ENCODE peak calls at places on chromosomes 12 and 14, in nine cellular contexts. Y is GM06990, L is H1, V is fibroblast of the aortic adventitia, W is GM12878, E is mucosa of descending colon, O is Peyer's patch, Q is cardiac fibroblast, D is fibroblast of mammary gland. J is an unnamed sample.

GRCh38 chr12:113863455-113863845 is 102.7 kb downstream of the RBM19 start:
- DNase-seq in V (peak; percentile 25), O (no peak), L (no peak), Q (peak; percentile 69), E (no peak), D (peak; percentile 26), Y (no peak), W (no peak), J (no peak)

GRCh38 chr14:21631084-21631483 is 3.7 kb downstream of the OR10G2 start:
- DNase-seq in Q (no peak), E (no peak), V (no peak), W (no peak), Y (no peak), L (no peak), O (no peak), D (no peak), J (no peak)

GRCh38 chr14:75334191-75335051 is 55.8 kb downstream of the FOS start:
- DNase-seq in Q (peak; percentile 3), O (peak; percentile 82), L (no peak), D (no peak), Y (peak; percentile 71), E (peak; percentile 46), W (peak; percentile 28), V (peak; percentile 13), J (no peak)

GRCh38 chr12:99495797-99496196 is 151.8 kb upstream of the GARIN6 start:
- DNase-seq in W (no peak), Q (no peak), V (no peak), O (no peak), E (no peak), D (no peak), L (no peak), Y (no peak), J (no peak)

GRCh38 chr14:101761881-101762529 is 496 bp downstream of the PPP2R5C start:
- DNase-seq in Q (no peak), O (peak; percentile 78), E (peak; percentile 67), Y (peak; percentile 48), D (no peak), L (no peak), W (no peak), V (no peak), J (peak; percentile 76)

GRCh38 chr14:67934851-67935250 is 115.3 kb downstream of the RAD51B start:
- DNase-seq in O (no peak), Y (no peak), D (no peak), L (no peak), E (no peak), V (no peak), W (no peak), Q (no peak), J (no peak)

GRCh38 chr14:54579606-54580005 is 12.7 kb downstream of the SAMD4A start:
- DNase-seq in D (no peak), V (peak; percentile 62), W (no peak), L (no peak), Y (no peak), E (peak; percentile 8), Q (peak; percentile 74), O (no peak), J (no peak)

GRCh38 chr12:55548756-55549155 is 646 bp upstream of the OR6C4 start:
- DNase-seq in O (no peak), Y (no peak), W (no peak), D (no peak), Q (no peak), L (no peak), E (no peak), V (no peak), J (no peak)

GRCh38 chr12:132385923-132386751 is 56.7 kb upstream of the GALNT9 start:
- DNase-seq in D (no peak), E (no peak), Q (no peak), Y (no peak), V (no peak), O (no peak), W (no peak), L (no peak), J (no peak)
- TF ChIP-seq CTCF in D (no peak), E (no peak), Q (no peak), Y (no peak), V (peak; percentile 1), O (no peak), W (no peak), L (no peak), J (no peak)

GRCh38 chr12:51954465-51955361 is 3.2 kb downstream of the ACVR1B start:
- DNase-seq in Q (peak; percentile 45), D (peak; percentile 57), W (no peak), V (peak; percentile 41), O (peak; percentile 62), E (peak; percentile 76), Y (no peak), L (no peak), J (no peak)
- H3K4me3 ChIP-seq in Q (no peak overlapping the region), D (no peak overlapping the region), W (no peak overlapping the region), V (no peak overlapping the region), O (peak overlapping the region; percentile 78), E (no peak overlapping the region), Y (no peak overlapping the region), L (no peak overlapping the region), J (peak overlapping the region; percentile 100)

GRCh38 chr12:71125515-71125914 is 32.3 kb downstream of the TSPAN8 start:
- DNase-seq in L (no peak), O (no peak), D (peak; percentile 43), Q (peak; percentile 22), E (no peak), Y (no peak), W (no peak), V (peak; percentile 60), J (no peak)
- TF ChIP-seq CTCF in L (no peak), O (no peak), D (peak; percentile 4), Q (no peak), E (no peak), Y (no peak), W (no peak), V (no peak), J (no peak)

GRCh38 chr12:95755236-95755865 is 35.2 kb downstream of the NTN4 start:
- DNase-seq in E (no peak), W (no peak), L (no peak), Y (no peak), V (no peak), D (no peak), O (no peak), Q (no peak), J (no peak)
- H3K4me3 ChIP-seq in E (no peak overlapping the region), W (no peak overlapping the region), L (no peak overlapping the region), Y (no peak overlapping the region), V (no peak overlapping the region), D (no peak overlapping the region), O (no peak overlapping the region), Q (no peak overlapping the region), J (no peak overlapping the region)

GRCh38 chr12:681857-682256 is 18.6 kb upstream of the NINJ2 start:
- DNase-seq in Y (no peak), W (no peak), Q (no peak), L (no peak), V (no peak), O (no peak), D (no peak), E (no peak), J (no peak)

GRCh38 chr12:675562-675961 is 12.3 kb upstream of the NINJ2 start:
- DNase-seq in O (no peak), Y (no peak), E (no peak), D (no peak), W (no peak), V (no peak), Q (no peak), L (no peak), J (no peak)

GRCh38 chr12:674272-674781 is 11.1 kb upstream of the NINJ2 start:
- DNase-seq in O (peak; percentile 61), Y (peak; percentile 84), W (peak; percentile 100), E (peak; percentile 8), L (no peak), Q (peak; percentile 22), V (no peak), D (peak; percentile 24), J (no peak)

GRCh38 chr12:673849-674248 is 10.6 kb upstream of the NINJ2 start:
- DNase-seq in Q (no peak), D (no peak), W (no peak), E (no peak), L (no peak), Y (no peak), V (no peak), O (no peak), J (no peak)

DNA sequence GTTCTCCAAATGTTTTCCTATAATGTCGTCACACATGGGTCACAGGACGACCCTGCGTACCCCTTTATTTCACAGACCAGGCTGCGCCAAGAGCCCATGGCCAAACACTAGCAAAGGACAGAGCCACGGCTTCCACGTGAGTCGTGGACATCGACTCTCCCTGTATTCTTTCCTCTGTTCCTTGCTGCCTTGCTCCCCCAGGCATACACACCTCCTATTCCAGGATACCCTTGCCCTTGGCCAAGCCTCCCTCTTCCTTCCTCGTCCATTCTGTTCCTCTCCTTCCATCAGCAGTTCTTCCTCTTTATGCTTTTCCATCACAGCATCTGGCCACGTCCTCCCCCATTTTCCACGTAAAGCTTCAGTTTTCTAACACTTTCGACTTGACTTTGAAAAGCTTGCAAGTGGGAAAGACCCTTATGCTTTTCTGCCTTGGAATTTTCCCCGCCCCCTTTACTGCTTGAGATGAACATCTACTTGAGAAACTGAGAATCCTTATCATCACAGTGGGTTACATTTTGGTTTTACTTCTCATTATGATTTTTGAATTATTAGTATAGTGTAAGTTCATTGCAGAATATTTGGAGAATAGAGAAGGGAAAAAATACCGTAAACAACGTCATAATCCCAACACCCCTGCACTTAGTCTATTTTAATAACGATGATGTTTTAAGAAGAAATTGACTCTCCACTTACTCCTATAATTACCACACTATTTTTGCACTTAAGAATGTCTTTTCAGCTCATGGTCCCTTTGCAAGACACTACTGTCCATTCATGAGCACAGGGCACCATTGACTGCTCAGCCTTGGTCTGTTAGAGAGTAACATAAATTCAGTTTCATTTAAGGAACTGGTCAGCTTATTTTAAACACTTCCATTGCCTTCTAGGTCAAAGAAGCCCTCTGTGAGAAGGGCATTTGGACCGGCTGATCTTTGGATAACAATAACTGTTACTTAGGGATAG is 15.8 kb upstream of the NINJ2 start:
- DNase-seq in E (no peak), W (peak; percentile 51), D (no peak), Y (no peak), L (no peak), Q (no peak), V (no peak), O (no peak), J (no peak)
- TF ChIP-seq CTCF in E (no peak), W (no peak), D (no peak), Y (no peak), L (no peak), Q (no peak), V (no peak), O (no peak), J (no peak)

GRCh38 chr12:18355429-18355828 is 94.1 kb downstream of the PIK3C2G start:
- DNase-seq in W (no peak), Q (no peak), Y (no peak), O (no peak), V (no peak), D (no peak), L (no peak), E (no peak), J (no peak)

GRCh38 chr12:18358077-18358476 is 96.8 kb downstream of the PIK3C2G start:
- DNase-seq in E (no peak), O (no peak), Y (no peak), W (no peak), Q (no peak), D (no peak), L (no peak), V (no peak), J (no peak)

GRCh38 chr12:18363321-18363720 is 102.0 kb downstream of the PIK3C2G start:
- DNase-seq in Y (no peak), W (no peak), E (no peak), D (no peak), V (no peak), L (no peak), Q (no peak), O (no peak), J (no peak)

GRCh38 chr12:18361431-18361830 is 100.1 kb downstream of the PIK3C2G start:
- DNase-seq in V (no peak), E (no peak), D (no peak), O (no peak), Q (no peak), L (no peak), W (no peak), Y (no peak), J (no peak)

GRCh38 chr12:18358930-18359329 is 97.6 kb downstream of the PIK3C2G start:
- DNase-seq in E (no peak), Y (no peak), D (no peak), W (no peak), L (no peak), V (no peak), Q (no peak), O (no peak), J (no peak)
- H3K4me3 ChIP-seq in E (no peak overlapping the region), Y (no peak overlapping the region), D (no peak overlapping the region), W (no peak overlapping the region), L (no peak overlapping the region), V (no peak overlapping the region), Q (no peak overlapping the region), O (no peak overlapping the region), J (no peak overlapping the region)